ENCODE peak calls at places on chromosomes 6 and 20, in seven cellular contexts. I is neural crest cell; U is stimulated activated CD4-positive, alpha-beta T cell treated with anti-CD3 and anti-CD28 coated beads, Interleukin-4, amount 100 ng/mL, for 48 hours; N is tibial nerve; K is T-helper 2 cell; R is activated B cell treated with CpG ODN at 0.5 μM for 24 hours; E is GM10248. C is an unnamed sample.

GRCh38 chr6:101070044-101070608 is 189.0 kb upstream of the ASCC3 start:
- DNase-seq in I (no peak), U (no peak), N (no peak), K (no peak), R (no peak), E (no peak), C (no peak)

GRCh38 chr20:63005862-63006564 is 751 bp downstream of the BHLHE23 start:
- DNase-seq in I (no peak), U (no peak), N (no peak), K (peak), R (no peak), E (no peak), C (no peak)

GRCh38 chr6:126258150-126258549 is 81.8 kb upstream of the CENPW start:
- DNase-seq in I (no peak), U (no peak), N (no peak), K (no peak), R (no peak), E (no peak), C (no peak)

GRCh38 chr6:4451101-4451500 is 315.7 kb upstream of the ECI2 start:
- DNase-seq in I (no peak), U (no peak), N (no peak), K (no peak), R (no peak), E (no peak), C (no peak)

GRCh38 chr6:16832027-16832688 is 70.9 kb upstream of the ATXN1 start:
- DNase-seq in I (no peak), U (no peak), N (no peak), K (no peak), R (no peak), E (no peak), C (no peak)

GRCh38 chr6:142384455-142385332 is 82.9 kb downstream of the ADGRG6 start:
- DNase-seq in I (no peak), U (no peak), N (no peak), K (no peak), R (no peak), E (no peak), C (no peak)

GRCh38 chr6:134529921-134530320 is 212.0 kb upstream of the SGK1 start:
- DNase-seq in I (no peak), U (no peak), N (no peak), K (peak), R (no peak), E (no peak), C (no peak)

GRCh38 chr6:34536251-34536958 is 19.7 kb downstream of the SPDEF start:
- DNase-seq in I (no peak), U (no peak), N (no peak), K (no peak), R (no peak), E (no peak), C (no peak)

GRCh38 chr6:20340459-20340858 is 61.2 kb upstream of the E2F3 start:
- DNase-seq in I (no peak), U (no peak), N (no peak), K (no peak), R (no peak), E (no peak), C (peak)

GRCh38 chr20:1144401-1145172 is 26.2 kb downstream of the PSMF1 start:
- DNase-seq in I (no peak), U (no peak), N (no peak), K (no peak), R (no peak), E (no peak), C (no peak)

GRCh38 chr6:10413850-10414765 is 766 bp downstream of the TFAP2A start:
- DNase-seq in I (no peak), U (no peak), N (no peak), K (no peak), R (no peak), E (no peak), C (no peak)